ENCODE peak calls at places on chromosomes 7 and 10, in five cellular contexts. V is fibroblast of lung, T is A549, M is body of pancreas, Y is testis. H is an unnamed sample.
A peak's percentile ranks its signal among the peaks of the same experiment; 100 is the strongest.

GRCh38 chr7:17239683-17240521 is 58.5 kb upstream of the AHR start:
- DNase-seq in M (no peak), T (peak; percentile 63), V (peak; percentile 57), Y (no peak), H (peak; percentile 47)

GRCh38 chr7:4610768-4611467 is 71.2 kb upstream of the FOXK1 start:
- DNase-seq in V (peak; percentile 78), T (peak; percentile 82), Y (peak; percentile 58), M (peak; percentile 71), H (peak; percentile 75)

GRCh38 chr10:110664483-110665420 is 20.6 kb downstream of the RBM20 start:
- DNase-seq in Y (no peak), T (peak; percentile 80), M (no peak), V (peak; percentile 88), H (peak; percentile 94)

GRCh38 chr7:33807779-33808482 is 97.4 kb upstream of the BMPER start:
- DNase-seq in M (no peak), T (peak; percentile 62), Y (peak; percentile 21), V (peak; percentile 66), H (peak; percentile 91)

GRCh38 chr7:91533996-91534395 is 269.8 kb downstream of the FZD1 start:
- DNase-seq in T (no peak), Y (no peak), V (no peak), M (no peak), H (no peak)

GRCh38 chr10:1846050-1846449 is 108.7 kb upstream of the ADARB2 start:
- DNase-seq in Y (no peak), T (no peak), V (no peak), M (no peak), H (no peak)

GRCh38 chr10:38003588-38003987 is 6.9 kb upstream of the ZNF33A start:
- DNase-seq in V (no peak), M (no peak), T (no peak), Y (no peak), H (no peak)

GRCh38 chr7:86765931-86766330 is 122.2 kb downstream of the GRM3 start:
- DNase-seq in M (no peak), V (no peak), T (no peak), Y (no peak), H (no peak)

GRCh38 chr7:4824120-4824775 is 37.6 kb downstream of the PAPOLB start:
- DNase-seq in V (peak; percentile 10), M (no peak), T (no peak), Y (no peak), H (no peak)

GRCh38 chr7:117750612-117751563 is 122.4 kb downstream of the CTTNBP2 start:
- DNase-seq in V (peak; percentile 69), T (peak; percentile 24), Y (no peak), M (no peak), H (peak; percentile 45)

GRCh38 chr10:86663046-86663345 is 5.3 kb upstream of the LDB3 start:
- DNase-seq in V (no peak), T (no peak), Y (no peak), M (no peak), H (no peak)

GRCh38 chr10:78964952-78965633 is 103.7 kb upstream of the ZMIZ1 start:
- DNase-seq in M (peak; percentile 89), Y (peak; percentile 85), T (peak; percentile 86), V (peak; percentile 57), H (peak; percentile 33)

GRCh38 chr7:54833021-54833467 is 74.0 kb upstream of the SEC61G start:
- DNase-seq in T (no peak), Y (no peak), V (no peak), M (no peak), H (no peak)

GRCh38 chr10:11045995-11046394 is 28.3 kb downstream of the CELF2 start:
- DNase-seq in V (no peak), M (no peak), Y (peak; percentile 52), T (no peak), H (peak; percentile 45)

GRCh38 chr7:63024446-63024845 is 974.2 kb upstream of the ZNF722 start:
- DNase-seq in V (no peak), Y (no peak), T (no peak), M (no peak), H (no peak)

GRCh38 chr7:11623093-11623678 is 208.8 kb downstream of the THSD7A start:
- DNase-seq in V (no peak), Y (no peak), T (peak; percentile 90), M (no peak), H (peak; percentile 3)

GRCh38 chr10:122285506-122286444 is 14.7 kb downstream of the BTBD16 start:
- DNase-seq in V (no peak), T (no peak), M (no peak), Y (no peak), H (no peak)

GRCh38 chr7:30584970-30585369 is 9.7 kb upstream of the GARS1 start:
- DNase-seq in Y (no peak), M (no peak), V (peak; percentile 39), T (no peak), H (no peak)

GRCh38 chr7:46468753-46469356 is 547.8 kb upstream of the IGFBP3 start:
- DNase-seq in V (peak; percentile 59), T (peak; percentile 46), Y (peak; percentile 14), M (no peak), H (peak; percentile 49)

GRCh38 chr7:82270909-82271308 is 172.7 kb downstream of the CACNA2D1 start:
- DNase-seq in T (no peak), Y (no peak), V (no peak), M (no peak), H (no peak)

GRCh38 chr10:13717936-13718772 is 131.4 kb downstream of the PRPF18 start:
- DNase-seq in M (peak; percentile 86), T (no peak), V (peak; percentile 94), Y (peak; percentile 62), H (peak; percentile 92)

GRCh38 chr7:1274121-1274875 is 41.6 kb downstream of the UNCX start:
- DNase-seq in V (no peak), Y (no peak), T (no peak), M (no peak), H (no peak)

DNA sequence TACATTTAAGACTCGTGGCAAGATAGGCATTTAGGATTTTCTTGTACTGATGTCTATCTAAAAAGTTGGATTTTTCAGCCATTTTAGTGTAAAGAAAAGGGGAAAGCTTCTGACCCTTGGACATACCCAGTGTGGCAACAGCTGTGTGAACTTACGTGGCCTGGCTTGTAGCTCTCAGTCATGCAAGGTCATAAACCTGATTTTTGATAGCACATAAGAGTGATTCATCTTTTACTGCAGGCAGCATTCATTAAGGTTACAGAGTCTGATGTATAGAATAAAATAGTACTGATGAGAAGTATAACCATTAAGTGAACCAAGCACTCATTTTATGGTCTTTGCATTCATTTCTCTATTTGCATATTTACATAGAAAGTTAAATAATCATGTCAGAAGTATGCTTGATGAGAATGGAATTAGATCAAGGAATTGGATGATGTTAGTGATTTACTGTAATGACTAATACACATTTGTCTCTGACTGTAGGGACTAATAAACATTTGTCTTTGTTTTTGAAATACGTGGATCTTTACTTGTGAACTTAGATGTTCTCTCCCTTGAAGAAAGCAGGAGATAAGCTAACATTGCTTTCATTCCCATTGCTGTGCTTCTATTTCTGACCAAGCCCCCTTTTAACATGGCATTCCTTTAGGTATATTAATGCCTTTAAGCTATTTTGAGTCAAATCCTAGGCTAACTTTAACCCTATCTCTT is 88.2 kb downstream of the GSDME start:
- DNase-seq in T (peak; percentile 32), Y (no peak), V (peak; percentile 21), M (no peak), H (peak; percentile 65)
- H3K4me3 ChIP-seq in T (no peak overlapping the region), Y (no peak overlapping the region), V (no peak overlapping the region), M (no peak overlapping the region), H (no peak overlapping the region)

GRCh38 chr7:159105845-159106614 is 38.6 kb downstream of the VIPR2 start:
- DNase-seq in V (no peak), Y (no peak), M (no peak), T (no peak), H (no peak)

GRCh38 chr7:159109092-159110035 is 35.3 kb downstream of the VIPR2 start:
- DNase-seq in V (peak; percentile 2), M (no peak), Y (no peak), T (no peak), H (no peak)

GRCh38 chr7:159108491-159108890 is 36.2 kb downstream of the VIPR2 start:
- DNase-seq in Y (no peak), T (no peak), V (no peak), M (no peak), H (no peak)

GRCh38 chr7:159105066-159105780 is 39.4 kb downstream of the VIPR2 start:
- DNase-seq in V (no peak), T (no peak), M (no peak), Y (no peak), H (no peak)

DNA sequence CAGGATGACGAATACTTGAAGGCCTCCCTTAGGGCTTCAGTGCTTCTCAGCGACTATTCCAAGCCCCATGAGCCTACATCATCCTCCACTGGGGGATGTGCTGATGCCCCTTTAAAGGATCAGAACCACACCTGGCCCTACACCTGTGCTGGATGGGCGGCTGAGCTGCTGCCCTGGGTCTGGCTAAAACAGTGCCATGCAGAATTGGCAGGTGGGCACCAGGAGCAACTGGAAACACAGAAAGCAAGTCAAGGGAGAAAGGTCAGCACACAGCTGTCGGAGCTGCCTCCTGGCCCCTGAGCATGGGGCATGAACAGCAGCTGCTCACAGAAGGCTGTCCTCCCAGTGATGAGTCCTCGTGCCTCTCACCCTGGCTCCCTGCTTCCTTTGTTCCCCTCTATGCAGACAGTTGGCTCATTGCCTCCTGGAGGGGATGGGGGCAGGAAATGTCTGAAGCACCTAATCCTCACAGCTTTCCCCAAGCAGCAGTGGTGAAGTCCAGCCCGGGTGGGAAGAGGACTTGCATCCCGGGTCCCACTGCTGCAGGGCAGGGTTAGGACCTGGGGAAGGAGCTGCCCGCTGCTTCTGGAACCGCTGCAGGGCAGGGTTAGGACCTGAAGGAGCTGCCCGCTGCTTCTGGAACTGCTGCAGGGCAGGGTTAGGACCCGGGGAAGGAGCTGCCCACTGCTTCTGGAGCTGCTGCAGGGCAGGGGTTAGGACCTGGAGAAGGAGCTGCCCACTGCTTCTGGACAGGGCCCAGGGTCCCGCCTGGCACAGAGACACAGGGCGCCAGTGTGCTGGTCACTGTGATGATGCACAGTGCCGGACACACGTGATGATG is 37.4 kb downstream of the VIPR2 start:
- DNase-seq in M (no peak), Y (no peak), V (no peak), T (no peak), H (no peak)
- TF ChIP-seq CTCF in M (no peak), Y (no peak), V (no peak), T (no peak), H (no peak)

GRCh38 chr7:157432957-157433576 is 96.3 kb downstream of the DNAJB6 start:
- DNase-seq in V (peak; percentile 36), M (peak; percentile 44), Y (peak; percentile 70), T (peak; percentile 47), H (peak; percentile 37)
- H3K4me3 ChIP-seq in V (no peak overlapping the region), M (no peak overlapping the region), Y (no peak overlapping the region), T (peak overlapping the region; percentile 39), H (peak overlapping the region; percentile 23)

GRCh38 chr10:88965016-88965415 is 12.4 kb upstream of the ACTA2 start:
- DNase-seq in Y (no peak), T (no peak), M (no peak), V (no peak), H (no peak)

GRCh38 chr10:88964360-88964759 is 11.8 kb upstream of the ACTA2 start:
- DNase-seq in V (no peak), M (no peak), Y (no peak), T (no peak), H (no peak)

GRCh38 chr10:88962336-88962735 is 9.8 kb upstream of the ACTA2 start:
- DNase-seq in T (no peak), M (no peak), V (no peak), Y (no peak), H (no peak)

GRCh38 chr10:88961266-88961665 is 8.7 kb upstream of the ACTA2 start:
- DNase-seq in Y (no peak), M (no peak), V (no peak), T (no peak), H (no peak)

DNA sequence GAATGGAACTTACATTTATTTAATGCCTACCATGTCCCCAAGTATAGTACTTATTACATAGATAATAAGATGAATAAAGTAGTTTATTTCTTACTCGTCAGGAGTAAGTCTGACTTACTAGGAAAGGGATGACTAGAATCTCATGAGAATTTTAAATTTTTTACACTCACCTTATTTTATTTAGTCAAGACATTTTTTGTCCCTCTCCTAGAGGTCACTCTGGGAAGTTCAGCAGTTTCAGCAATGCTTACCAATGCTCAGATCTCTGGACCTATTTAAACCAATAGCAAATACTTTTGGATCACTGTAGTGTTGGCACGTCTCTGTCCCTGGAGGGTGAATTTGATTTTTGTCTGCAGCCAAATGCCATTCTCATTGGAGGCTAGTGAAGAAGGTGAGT is 10.7 kb upstream of the ACTA2 start:
- DNase-seq in V (no peak), M (no peak), T (no peak), Y (no peak), H (no peak)
- TF ChIP-seq CTCF in V (no peak), M (no peak), T (no peak), Y (no peak), H (peak; percentile 9)

H was measured in fibroblast of mammary gland.